ENCODE peak calls at places on chromosomes 16 and 17, in eight cellular contexts. Y is cardiac fibroblast; K is Peyer's patch; R is IMR-90; N is epithelial cell of proximal tubule; D is effector memory CD4-positive, alpha-beta T cell; Q is fibroblast of mammary gland; X is aorta. I is an unnamed sample.

GRCh38 chr17:62746941-62747340 is 61.2 kb downstream of the MARCHF10 start:
- DNase-seq in Y (no peak), K (no peak), R (no peak), N (no peak), D (no peak), Q (no peak), X (no peak), I (no peak)

GRCh38 chr17:1107777-1108559 is 71.8 kb downstream of the ABR start:
- DNase-seq in Y (no peak), K (peak), R (no peak), N (no peak), D (no peak), Q (no peak), X (no peak), I (no peak)

GRCh38 chr16:63787014-63787413 is 1334.8 kb downstream of the CDH11 start:
- DNase-seq in Y (peak), K (no peak), R (no peak), N (no peak), D (no peak), Q (peak), X (no peak), I (no peak)

GRCh38 chr16:75263963-75264445 is 12.6 kb upstream of the BCAR1 start:
- DNase-seq in Y (peak), K (peak), R (no peak), N (no peak), D (no peak), Q (peak), X (peak), I (peak)

GRCh38 chr17:39739020-39739884 is 1.5 kb downstream of the GRB7 start:
- DNase-seq in Y (peak), K (peak), R (no peak), N (peak), D (no peak), Q (no peak), X (peak), I (peak)

GRCh38 chr17:60630352-60630751 is 30.4 kb downstream of the PPM1D start:
- DNase-seq in Y (peak), K (no peak), R (no peak), N (no peak), D (no peak), Q (peak), X (peak), I (no peak)

GRCh38 chr16:55107851-55108250 is 177.2 kb downstream of the IRX5 start:
- DNase-seq in Y (no peak), K (no peak), R (no peak), N (no peak), D (no peak), Q (no peak), X (no peak), I (no peak)

GRCh38 chr17:80424878-80425765 is 10.2 kb downstream of the ENDOV start:
- DNase-seq in Y (no peak), K (peak), R (no peak), N (no peak), D (no peak), Q (no peak), X (no peak), I (no peak)

GRCh38 chr17:41107941-41108445 is 2.8 kb downstream of the KRTAP4-9 start:
- DNase-seq in Y (no peak), K (no peak), R (peak), N (no peak), D (no peak), Q (no peak), X (no peak), I (no peak)

GRCh38 chr17:70476368-70476767 is 307.0 kb downstream of the KCNJ2 start:
- DNase-seq in Y (no peak), K (no peak), R (no peak), N (no peak), D (no peak), Q (no peak), X (no peak), I (no peak)

GRCh38 chr17:82021728-82022309 is 859 bp downstream of the CENPX start:
- DNase-seq in Y (no peak), K (peak), R (no peak), N (no peak), D (no peak), Q (no peak), X (no peak), I (no peak)

GRCh38 chr16:88617268-88618031 is 20.9 kb upstream of the IL17C start:
- DNase-seq in Y (no peak), K (no peak), R (peak), N (no peak), D (no peak), Q (no peak), X (no peak), I (no peak)

GRCh38 chr16:54208262-54208661 is 78.3 kb downstream of the IRX3 start:
- DNase-seq in Y (peak), K (no peak), R (no peak), N (no peak), D (no peak), Q (peak), X (no peak), I (no peak)

GRCh38 chr17:29891131-29891530 is 38.9 kb downstream of the SSH2 start:
- DNase-seq in Y (no peak), K (no peak), R (no peak), N (no peak), D (no peak), Q (no peak), X (no peak), I (no peak)

GRCh38 chr16:57537596-57538234 is 1.3 kb upstream of the CCDC102A start:
- DNase-seq in Y (no peak), K (no peak), R (no peak), N (no peak), D (no peak), Q (no peak), X (no peak), I (no peak)

GRCh38 chr17:44350733-44351226 is 5.7 kb downstream of the GRN start:
- DNase-seq in Y (peak), K (peak), R (peak), N (no peak), D (peak), Q (peak), X (peak), I (peak)

GRCh38 chr16:17334096-17334495 is 136.7 kb downstream of the XYLT1 start:
- DNase-seq in Y (peak), K (no peak), R (peak), N (no peak), D (no peak), Q (peak), X (no peak), I (peak)

GRCh38 chr16:49972280-49972679 is 52.7 kb upstream of the CNEP1R1 start:
- DNase-seq in Y (no peak), K (no peak), R (no peak), N (no peak), D (no peak), Q (no peak), X (no peak), I (no peak)

GRCh38 chr17:81905424-81905875 is 3.4 kb downstream of the NPB start:
- DNase-seq in Y (no peak), K (no peak), R (no peak), N (no peak), D (no peak), Q (no peak), X (no peak), I (no peak)

GRCh38 chr17:31469959-31470358 is 78.5 kb downstream of the RAB11FIP4 start:
- DNase-seq in Y (no peak), K (no peak), R (no peak), N (no peak), D (no peak), Q (no peak), X (no peak), I (no peak)

GRCh38 chr16:47134550-47134949 is 9.2 kb downstream of the NETO2 start:
- DNase-seq in Y (no peak), K (no peak), R (no peak), N (no peak), D (no peak), Q (no peak), X (no peak), I (no peak)

GRCh38 chr17:48901241-48901640 is 7.0 kb upstream of the UBE2Z start:
- DNase-seq in Y (no peak), K (no peak), R (no peak), N (no peak), D (no peak), Q (no peak), X (no peak), I (no peak)

GRCh38 chr16:10040136-10041080 is 141.8 kb downstream of the GRIN2A start:
- DNase-seq in Y (no peak), K (no peak), R (no peak), N (no peak), D (no peak), Q (no peak), X (no peak), I (no peak)

GRCh38 chr17:19014628-19015215 is 10.2 kb upstream of the FAM83G start:
- DNase-seq in Y (no peak), K (no peak), R (no peak), N (no peak), D (no peak), Q (no peak), X (peak), I (no peak)

GRCh38 chr17:79684132-79684985 is 46.4 kb upstream of the ENPP7 start:
- DNase-seq in Y (no peak), K (no peak), R (no peak), N (no peak), D (no peak), Q (no peak), X (no peak), I (no peak)

GRCh38 chr16:89452241-89452640 is 38.1 kb downstream of the ANKRD11 start:
- DNase-seq in Y (no peak), K (no peak), R (no peak), N (no peak), D (no peak), Q (no peak), X (no peak), I (no peak)

GRCh38 chr17:43873091-43873490 is 26.1 kb downstream of the CD300LG start:
- DNase-seq in Y (no peak), K (no peak), R (no peak), N (no peak), D (no peak), Q (no peak), X (no peak), I (no peak)

GRCh38 chr16:71479420-71479819 is 9.7 kb downstream of the ZNF19 start:
- DNase-seq in Y (peak), K (no peak), R (peak), N (no peak), D (no peak), Q (peak), X (no peak), I (peak)

GRCh38 chr17:47810200-47810821 is 11.3 kb downstream of the OSBPL7 start:
- DNase-seq in Y (peak), K (peak), R (peak), N (peak), D (peak), Q (peak), X (peak), I (peak)

GRCh38 chr17:51258756-51259573 is 884 bp downstream of the MBTD1 start:
- DNase-seq in Y (peak), K (peak), R (no peak), N (no peak), D (no peak), Q (no peak), X (peak), I (peak)

DNA sequence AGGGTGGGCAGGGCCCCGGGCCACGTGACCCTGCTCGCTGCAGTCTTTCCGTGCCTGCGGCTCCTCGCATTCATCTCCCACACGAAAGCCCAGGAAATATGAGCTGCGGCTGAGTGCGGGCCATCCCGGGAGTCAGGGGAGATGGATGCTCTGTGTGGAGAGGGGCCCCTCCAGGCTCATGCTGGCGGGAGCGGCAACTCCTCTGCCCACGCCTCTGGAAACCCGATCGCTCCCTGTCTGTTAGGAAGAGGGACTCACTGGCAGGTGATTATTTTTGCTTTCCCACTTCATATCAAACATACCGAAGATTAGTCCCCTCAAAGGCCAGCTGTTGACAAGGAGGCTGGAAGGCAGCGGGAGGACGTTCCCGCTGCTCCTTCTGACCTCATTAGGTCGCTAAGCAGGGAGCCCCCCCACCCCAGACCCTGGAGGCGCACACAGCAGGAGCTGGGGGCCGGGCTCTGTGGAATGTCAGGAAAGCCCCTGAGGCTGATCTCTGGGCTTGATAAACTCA is 228.5 kb downstream of the FOXL1 start:
- DNase-seq in Y (no peak), K (no peak), R (peak), N (no peak), D (no peak), Q (no peak), X (no peak), I (no peak)
- H3K4me3 ChIP-seq in Y (no peak), K (no peak), R (no peak), N (peak), D (no peak), Q (no peak), X (no peak), I (no peak)

GRCh38 chr17:76568771-76569170 is 16.9 kb downstream of the ST6GALNAC2 start:
- DNase-seq in Y (no peak), K (no peak), R (no peak), N (no peak), D (no peak), Q (no peak), X (no peak), I (no peak)
- H3K4me3 ChIP-seq in Y (no peak), K (no peak), R (no peak), N (no peak), D (no peak), Q (no peak), X (no peak), I (no peak)

DNA sequence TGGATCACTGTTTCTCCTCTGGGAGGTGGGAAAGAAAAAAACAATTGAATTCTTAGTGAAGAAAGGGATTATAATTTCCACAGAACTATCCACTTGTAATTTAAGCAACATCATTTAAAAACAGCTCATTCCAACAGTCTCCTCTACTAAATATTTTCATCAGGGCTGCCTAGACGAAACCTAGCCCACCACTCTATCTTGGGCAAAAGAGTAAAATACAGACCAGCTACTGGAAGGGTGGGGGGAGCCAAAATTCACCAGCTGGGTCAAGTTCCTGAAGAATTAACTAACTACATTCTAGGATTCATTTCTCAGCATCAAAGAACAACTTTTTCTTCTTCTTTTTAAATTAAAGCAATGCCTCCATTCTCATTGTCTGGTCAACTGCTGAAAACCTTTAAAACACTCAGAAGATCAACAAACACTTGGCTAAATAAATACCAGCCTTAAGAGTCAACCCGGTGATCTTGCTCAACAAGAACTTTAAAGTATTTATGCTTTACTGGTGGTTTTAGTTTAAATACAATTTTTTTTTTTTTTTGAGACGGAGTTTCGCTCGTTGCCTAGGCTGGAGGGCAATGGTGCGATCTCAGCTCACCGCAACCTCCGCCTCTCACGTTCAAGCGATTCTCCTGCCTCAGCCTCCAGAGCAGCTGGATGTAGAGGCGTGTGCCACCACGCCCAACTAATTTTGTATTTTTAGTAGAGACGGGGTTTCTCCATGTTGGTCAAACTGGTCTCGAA is 25.2 kb downstream of the KANSL1 start:
- DNase-seq in Y (peak), K (no peak), R (peak), N (no peak), D (no peak), Q (peak), X (no peak), I (peak)
- H3K4me3 ChIP-seq in Y (no peak), K (no peak), R (peak), N (no peak), D (no peak), Q (no peak), X (no peak), I (peak)

GRCh38 chr17:2178798-2179505 is 124.0 kb downstream of the HIC1 start:
- DNase-seq in Y (no peak), K (no peak), R (no peak), N (no peak), D (no peak), Q (no peak), X (peak), I (no peak)
- H3K4me3 ChIP-seq in Y (no peak), K (no peak), R (no peak), N (no peak), D (no peak), Q (no peak), X (no peak), I (no peak)

GRCh38 chr17:2982854-2983636 is 80.4 kb downstream of the OR1D5 start:
- DNase-seq in Y (peak), K (no peak), R (peak), N (peak), D (no peak), Q (peak), X (peak), I (peak)
- H3K4me3 ChIP-seq in Y (no peak), K (no peak), R (no peak), N (peak), D (no peak), Q (no peak), X (no peak), I (peak)

GRCh38 chr17:13995856-13996635 is 73.3 kb upstream of the COX10 start:
- DNase-seq in Y (no peak), K (no peak), R (no peak), N (no peak), D (no peak), Q (no peak), X (no peak), I (peak)
- H3K4me3 ChIP-seq in Y (no peak), K (no peak), R (no peak), N (no peak), D (no peak), Q (no peak), X (no peak), I (peak)

DNA sequence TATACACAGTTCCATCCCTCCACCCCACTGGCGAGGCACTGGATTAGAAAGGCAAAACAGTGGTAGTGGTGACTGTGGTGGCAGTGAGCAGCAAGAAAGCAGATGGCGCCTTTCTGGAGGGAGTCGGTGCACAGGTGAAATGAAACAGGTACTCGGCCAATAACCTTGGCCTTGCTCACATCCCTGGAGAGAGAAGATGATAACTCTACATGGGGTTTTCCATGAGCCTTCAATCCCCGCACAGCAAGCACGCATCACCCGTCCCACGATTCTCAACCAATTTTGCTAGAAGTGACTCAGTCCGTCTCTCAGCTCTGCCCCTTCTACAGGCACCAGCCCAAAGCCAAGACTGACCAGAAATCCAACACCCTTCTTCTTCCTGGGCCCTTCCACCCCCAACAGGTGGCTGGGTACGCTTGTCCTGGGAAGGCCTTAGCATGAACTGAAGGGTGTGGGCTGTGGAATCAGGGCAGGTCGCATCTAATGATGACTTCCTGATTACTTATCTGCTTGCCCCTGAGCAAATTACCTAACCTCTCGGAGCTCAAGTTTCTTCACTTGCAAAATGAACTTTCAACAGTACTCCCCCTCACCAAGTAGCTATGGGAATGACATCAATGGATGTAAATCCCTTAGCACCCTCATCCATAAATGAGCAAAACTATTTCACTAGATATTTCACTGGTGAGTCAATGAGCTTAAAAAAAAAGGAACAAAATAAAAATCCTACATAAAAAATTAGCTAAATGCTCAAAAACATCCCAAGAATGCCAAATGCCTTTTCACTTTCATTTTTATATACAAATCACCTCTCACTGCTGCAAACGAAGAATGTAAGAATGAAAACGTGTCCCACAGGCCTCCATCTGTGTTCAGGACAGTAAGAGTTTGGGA is 18.0 kb downstream of the XPO6 start:
- DNase-seq in Y (peak), K (no peak), R (peak), N (peak), D (peak), Q (peak), X (no peak), I (peak)
- H3K4me3 ChIP-seq in Y (no peak), K (no peak), R (no peak), N (no peak), D (peak), Q (no peak), X (no peak), I (peak)

DNA sequence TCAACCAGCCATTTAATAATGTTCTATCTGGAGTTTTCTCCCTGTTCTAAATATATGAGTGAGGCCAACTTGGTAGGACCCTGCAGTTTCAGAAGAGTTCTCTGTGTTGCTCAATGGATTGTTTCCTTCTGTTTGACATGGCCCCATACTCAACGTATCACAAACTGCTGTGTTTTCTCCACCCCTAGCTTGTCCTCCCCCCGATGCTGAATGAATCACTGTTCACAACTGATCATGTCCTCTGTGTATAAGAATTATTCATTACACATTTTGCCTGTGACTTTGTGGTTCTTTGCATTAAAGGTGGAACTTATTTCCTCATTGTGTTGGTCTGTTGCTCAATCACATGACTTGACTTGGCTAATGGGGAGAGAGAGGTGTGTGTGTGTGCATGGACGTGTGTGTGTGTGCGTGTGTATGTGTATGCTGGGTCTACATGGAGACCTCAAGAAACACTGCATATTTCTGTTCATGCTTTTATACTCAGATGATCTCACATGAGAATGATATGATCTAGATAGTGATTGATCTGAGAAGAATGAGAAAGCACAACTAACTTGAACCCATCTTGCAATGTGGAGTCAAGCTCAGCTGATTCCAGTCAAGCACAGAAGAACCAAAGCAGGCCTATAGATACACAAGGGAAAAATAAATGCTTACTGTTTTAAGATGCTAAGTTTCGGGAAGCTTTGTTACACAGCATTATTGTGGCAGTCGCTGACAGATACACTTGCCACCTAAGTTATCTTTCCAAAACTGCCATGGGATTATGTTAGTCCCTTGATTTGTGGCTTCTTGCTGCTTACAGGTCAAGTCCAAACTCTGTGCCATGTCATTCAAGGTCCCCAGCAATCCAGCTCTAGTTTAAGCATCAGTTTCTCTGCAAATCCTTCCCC is 167.8 kb upstream of the ZFHX3 start:
- DNase-seq in Y (peak), K (no peak), R (peak), N (no peak), D (no peak), Q (peak), X (no peak), I (peak)
- H3K4me3 ChIP-seq in Y (no peak), K (no peak), R (no peak), N (no peak), D (no peak), Q (no peak), X (no peak), I (peak)

I was measured in adipocyte.